ENCODE peak calls at places on chromosomes 16 and 17, in nine cellular contexts. One of them, this sample, is unnamed.

GRCh38 chr17:78803161-78803845 is 21.2 kb upstream of the CYTH1 start:
- DNase-seq in DND-41: no peak
- DNase-seq in cardiac fibroblast: no peak
- DNase-seq in tibial nerve: no peak
- DNase-seq in D721Med: no peak
- DNase-seq in WTC11: no peak
- DNase-seq in RWPE2: no peak
- DNase-seq in prostate gland: no peak
- DNase-seq in testis: no peak
- DNase-seq in this sample: no peak

GRCh38 chr16:85555549-85556455 is 57.3 kb upstream of the GSE1 start:
- DNase-seq in DND-41: peak
- DNase-seq in cardiac fibroblast: peak
- DNase-seq in tibial nerve: peak
- DNase-seq in D721Med: peak
- DNase-seq in WTC11: peak
- DNase-seq in RWPE2: peak
- DNase-seq in prostate gland: no peak
- DNase-seq in testis: peak
- DNase-seq in this sample: no peak

GRCh38 chr17:10624966-10625365 is 32.1 kb downstream of the MYH3 start:
- DNase-seq in DND-41: no peak
- DNase-seq in cardiac fibroblast: no peak
- DNase-seq in tibial nerve: no peak
- DNase-seq in D721Med: no peak
- DNase-seq in WTC11: no peak
- DNase-seq in RWPE2: no peak
- DNase-seq in prostate gland: no peak
- DNase-seq in testis: no peak
- DNase-seq in this sample: no peak

GRCh38 chr16:84930298-84931106 is 80.8 kb downstream of the ZDHHC7 start:
- DNase-seq in DND-41: no peak
- DNase-seq in cardiac fibroblast: no peak
- DNase-seq in tibial nerve: no peak
- DNase-seq in D721Med: no peak
- DNase-seq in WTC11: no peak
- DNase-seq in RWPE2: no peak
- DNase-seq in prostate gland: no peak
- DNase-seq in testis: no peak
- DNase-seq in this sample: no peak

GRCh38 chr16:23691483-23692189 is 12.9 kb downstream of the PLK1 start:
- DNase-seq in DND-41: no peak
- DNase-seq in cardiac fibroblast: peak
- DNase-seq in tibial nerve: no peak
- DNase-seq in D721Med: no peak
- DNase-seq in WTC11: no peak
- DNase-seq in RWPE2: no peak
- DNase-seq in prostate gland: no peak
- DNase-seq in testis: no peak
- DNase-seq in this sample: peak

GRCh38 chr17:71184716-71185115 is 936.1 kb upstream of the SOX9 start:
- DNase-seq in DND-41: no peak
- DNase-seq in cardiac fibroblast: no peak
- DNase-seq in tibial nerve: no peak
- DNase-seq in D721Med: no peak
- DNase-seq in WTC11: no peak
- DNase-seq in RWPE2: no peak
- DNase-seq in prostate gland: no peak
- DNase-seq in testis: no peak
- DNase-seq in this sample: no peak

GRCh38 chr16:30725465-30725792 is 22.8 kb upstream of the PHKG2 start:
- DNase-seq in DND-41: no peak
- DNase-seq in cardiac fibroblast: no peak
- DNase-seq in tibial nerve: no peak
- DNase-seq in D721Med: no peak
- DNase-seq in WTC11: no peak
- DNase-seq in RWPE2: no peak
- DNase-seq in prostate gland: no peak
- DNase-seq in testis: no peak
- DNase-seq in this sample: no peak

GRCh38 chr17:14205992-14206461 is 30.6 kb downstream of the CDRT15 start:
- DNase-seq in DND-41: no peak
- DNase-seq in cardiac fibroblast: no peak
- DNase-seq in tibial nerve: no peak
- DNase-seq in D721Med: no peak
- DNase-seq in WTC11: no peak
- DNase-seq in RWPE2: peak
- DNase-seq in prostate gland: peak
- DNase-seq in testis: no peak
- DNase-seq in this sample: no peak

GRCh38 chr17:67557921-67558320 is 159.8 kb upstream of the NOL11 start:
- DNase-seq in DND-41: no peak
- DNase-seq in cardiac fibroblast: peak
- DNase-seq in tibial nerve: no peak
- DNase-seq in D721Med: no peak
- DNase-seq in WTC11: no peak
- DNase-seq in RWPE2: no peak
- DNase-seq in prostate gland: no peak
- DNase-seq in testis: no peak
- DNase-seq in this sample: no peak

GRCh38 chr17:67555855-67556254 is 161.9 kb upstream of the NOL11 start:
- DNase-seq in DND-41: no peak
- DNase-seq in cardiac fibroblast: no peak
- DNase-seq in tibial nerve: no peak
- DNase-seq in D721Med: no peak
- DNase-seq in WTC11: no peak
- DNase-seq in RWPE2: no peak
- DNase-seq in prostate gland: no peak
- DNase-seq in testis: no peak
- DNase-seq in this sample: no peak

GRCh38 chr17:67558740-67559380 is 158.9 kb upstream of the NOL11 start:
- DNase-seq in DND-41: no peak
- DNase-seq in cardiac fibroblast: peak
- DNase-seq in tibial nerve: no peak
- DNase-seq in D721Med: no peak
- DNase-seq in WTC11: no peak
- DNase-seq in RWPE2: no peak
- DNase-seq in prostate gland: no peak
- DNase-seq in testis: no peak
- DNase-seq in this sample: no peak

GRCh38 chr17:67557052-67557845 is 160.5 kb upstream of the NOL11 start:
- DNase-seq in DND-41: no peak
- DNase-seq in cardiac fibroblast: no peak
- DNase-seq in tibial nerve: no peak
- DNase-seq in D721Med: no peak
- DNase-seq in WTC11: no peak
- DNase-seq in RWPE2: no peak
- DNase-seq in prostate gland: no peak
- DNase-seq in testis: no peak
- DNase-seq in this sample: no peak

DNA sequence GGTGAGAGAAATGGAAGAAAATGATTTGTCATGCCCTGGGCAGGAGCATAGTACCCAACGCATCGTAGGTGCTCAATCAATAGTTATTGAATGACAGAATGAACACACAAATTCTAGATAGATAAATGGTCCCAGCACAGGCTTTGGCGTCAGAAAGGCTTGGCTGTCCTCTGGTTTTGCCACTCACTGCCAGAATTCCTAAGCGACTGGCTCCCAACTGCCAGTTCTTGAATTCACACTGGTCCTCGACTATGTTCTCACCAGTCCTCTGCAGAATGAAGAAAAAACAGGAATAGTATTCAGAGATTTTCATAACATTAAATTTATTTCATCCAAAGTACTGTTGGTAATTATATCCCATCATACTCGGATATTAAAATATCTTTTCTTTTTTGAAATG is 163.1 kb upstream of the NOL11 start:
- DNase-seq in DND-41: no peak
- DNase-seq in cardiac fibroblast: no peak
- DNase-seq in tibial nerve: no peak
- DNase-seq in D721Med: no peak
- DNase-seq in WTC11: no peak
- DNase-seq in RWPE2: no peak
- DNase-seq in prostate gland: no peak
- DNase-seq in testis: no peak
- DNase-seq in this sample: no peak
- TF ChIP-seq CTCF in DND-41: no peak
- TF ChIP-seq CTCF in cardiac fibroblast: no peak
- TF ChIP-seq CTCF in tibial nerve: no peak
- TF ChIP-seq CTCF in D721Med: no peak
- TF ChIP-seq CTCF in WTC11: no peak
- TF ChIP-seq CTCF in RWPE2: no peak
- TF ChIP-seq CTCF in prostate gland: no peak
- TF ChIP-seq CTCF in testis: no peak
- TF ChIP-seq CTCF in this sample: no peak

GRCh38 chr16:67015317-67015731 is 13.6 kb upstream of the CBFB start:
- DNase-seq in DND-41: no peak
- DNase-seq in cardiac fibroblast: no peak
- DNase-seq in tibial nerve: no peak
- DNase-seq in D721Med: no peak
- DNase-seq in WTC11: no peak
- DNase-seq in RWPE2: peak
- DNase-seq in prostate gland: no peak
- DNase-seq in testis: peak
- DNase-seq in this sample: no peak

GRCh38 chr16:67014641-67015315 is 14.2 kb upstream of the CBFB start:
- DNase-seq in DND-41: no peak
- DNase-seq in cardiac fibroblast: no peak
- DNase-seq in tibial nerve: no peak
- DNase-seq in D721Med: no peak
- DNase-seq in WTC11: no peak
- DNase-seq in RWPE2: peak
- DNase-seq in prostate gland: no peak
- DNase-seq in testis: peak
- DNase-seq in this sample: no peak

GRCh38 chr16:67013238-67013822 is 15.6 kb upstream of the CBFB start:
- DNase-seq in DND-41: no peak
- DNase-seq in cardiac fibroblast: no peak
- DNase-seq in tibial nerve: no peak
- DNase-seq in D721Med: no peak
- DNase-seq in WTC11: no peak
- DNase-seq in RWPE2: no peak
- DNase-seq in prostate gland: no peak
- DNase-seq in testis: no peak
- DNase-seq in this sample: no peak

GRCh38 chr16:67016143-67016542 is 12.8 kb upstream of the CBFB start:
- DNase-seq in DND-41: no peak
- DNase-seq in cardiac fibroblast: no peak
- DNase-seq in tibial nerve: no peak
- DNase-seq in D721Med: no peak
- DNase-seq in WTC11: no peak
- DNase-seq in RWPE2: peak
- DNase-seq in prostate gland: no peak
- DNase-seq in testis: no peak
- DNase-seq in this sample: no peak

DNA sequence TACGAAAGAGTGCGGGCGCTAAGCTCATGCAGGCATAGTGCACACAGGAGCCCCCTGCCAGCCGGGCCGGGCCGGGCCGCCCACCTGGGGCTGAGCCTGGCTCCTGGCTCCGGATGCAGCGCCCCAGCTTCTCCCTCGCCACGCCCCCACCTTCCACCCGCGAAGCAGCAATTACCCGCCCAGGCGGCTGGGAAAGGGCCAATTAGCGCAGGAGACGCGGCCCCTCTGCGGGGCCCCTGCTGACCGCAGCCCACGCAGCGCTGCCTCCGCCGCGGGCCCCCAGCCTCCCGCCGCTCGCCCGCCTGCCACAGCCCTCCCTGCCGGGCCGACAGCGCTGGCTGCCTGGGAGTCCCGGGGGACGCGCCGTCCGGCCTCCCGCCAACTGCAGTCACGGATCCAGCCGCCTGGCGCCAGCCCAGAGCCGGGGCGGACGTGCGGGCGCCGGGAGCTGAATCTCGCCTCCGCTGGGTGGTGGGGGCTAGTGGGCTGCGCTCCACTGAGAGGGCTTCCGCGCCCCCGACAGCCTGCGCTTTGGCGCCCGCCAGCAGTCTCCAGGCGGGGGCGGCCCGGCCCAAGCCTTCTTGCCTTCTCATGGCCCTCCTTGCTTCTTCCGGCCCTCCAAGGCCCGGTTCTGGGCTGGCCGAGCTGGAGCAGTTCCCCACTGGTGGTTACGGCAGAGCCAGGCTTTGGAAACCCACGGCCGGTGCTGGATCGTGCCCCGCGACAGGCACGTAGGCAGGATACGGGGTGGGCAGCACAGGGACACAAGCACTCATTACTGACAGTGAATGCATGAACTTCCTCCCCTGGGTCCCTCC is 14.9 kb upstream of the CBFB start:
- DNase-seq in DND-41: peak
- DNase-seq in cardiac fibroblast: peak
- DNase-seq in tibial nerve: peak
- DNase-seq in D721Med: no peak
- DNase-seq in WTC11: peak
- DNase-seq in RWPE2: peak
- DNase-seq in prostate gland: peak
- DNase-seq in testis: peak
- DNase-seq in this sample: peak
- TF ChIP-seq CTCF in DND-41: peak
- TF ChIP-seq CTCF in cardiac fibroblast: no peak
- TF ChIP-seq CTCF in tibial nerve: peak
- TF ChIP-seq CTCF in D721Med: no peak
- TF ChIP-seq CTCF in WTC11: no peak
- TF ChIP-seq CTCF in RWPE2: no peak
- TF ChIP-seq CTCF in prostate gland: peak
- TF ChIP-seq CTCF in testis: no peak
- TF ChIP-seq CTCF in this sample: peak

DNA sequence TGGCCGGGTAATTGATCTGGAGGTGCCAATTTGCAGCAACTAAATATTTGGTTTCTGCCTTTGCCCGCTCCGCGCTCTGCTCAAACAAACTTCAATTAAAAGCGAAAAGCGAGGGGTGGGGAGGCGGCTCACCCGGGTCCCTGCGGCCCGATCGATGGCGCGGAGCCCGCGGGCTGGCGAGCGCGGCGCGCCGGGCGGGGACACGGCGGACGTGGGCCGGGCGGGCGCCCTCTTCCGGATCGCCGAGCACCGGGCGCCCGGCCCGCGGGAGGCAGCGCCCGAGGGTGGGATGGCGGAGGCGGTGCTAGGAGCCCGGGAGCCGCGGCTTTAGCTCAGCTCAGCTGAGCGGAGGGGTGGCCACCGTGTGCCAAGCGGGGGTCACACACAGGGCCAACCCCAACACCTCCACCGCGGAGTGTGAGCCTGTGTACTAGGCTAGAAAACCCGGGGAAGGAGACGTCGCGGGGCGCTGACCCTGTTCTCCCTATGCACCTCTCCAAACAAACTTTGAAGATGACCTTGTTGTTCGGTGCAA is 32.2 kb downstream of the DCAKD start:
- DNase-seq in DND-41: peak
- DNase-seq in cardiac fibroblast: no peak
- DNase-seq in tibial nerve: peak
- DNase-seq in D721Med: no peak
- DNase-seq in WTC11: no peak
- DNase-seq in RWPE2: no peak
- DNase-seq in prostate gland: no peak
- DNase-seq in testis: peak
- DNase-seq in this sample: no peak
- TF ChIP-seq CTCF in DND-41: peak
- TF ChIP-seq CTCF in cardiac fibroblast: peak
- TF ChIP-seq CTCF in tibial nerve: peak
- TF ChIP-seq CTCF in D721Med: peak
- TF ChIP-seq CTCF in WTC11: no peak
- TF ChIP-seq CTCF in RWPE2: peak
- TF ChIP-seq CTCF in prostate gland: peak
- TF ChIP-seq CTCF in testis: peak
- TF ChIP-seq CTCF in this sample: peak

GRCh38 chr16:57937861-57938260 is 33.1 kb downstream of the CNGB1 start:
- DNase-seq in DND-41: no peak
- DNase-seq in cardiac fibroblast: no peak
- DNase-seq in tibial nerve: no peak
- DNase-seq in D721Med: no peak
- DNase-seq in WTC11: no peak
- DNase-seq in RWPE2: no peak
- DNase-seq in prostate gland: no peak
- DNase-seq in testis: no peak
- DNase-seq in this sample: no peak

GRCh38 chr16:57938484-57938883 is 32.4 kb downstream of the CNGB1 start:
- DNase-seq in DND-41: no peak
- DNase-seq in cardiac fibroblast: no peak
- DNase-seq in tibial nerve: no peak
- DNase-seq in D721Med: no peak
- DNase-seq in WTC11: no peak
- DNase-seq in RWPE2: no peak
- DNase-seq in prostate gland: no peak
- DNase-seq in testis: no peak
- DNase-seq in this sample: no peak

GRCh38 chr16:57940382-57940966 is 30.5 kb downstream of the CNGB1 start:
- DNase-seq in DND-41: no peak
- DNase-seq in cardiac fibroblast: peak
- DNase-seq in tibial nerve: no peak
- DNase-seq in D721Med: no peak
- DNase-seq in WTC11: no peak
- DNase-seq in RWPE2: no peak
- DNase-seq in prostate gland: no peak
- DNase-seq in testis: no peak
- DNase-seq in this sample: no peak

GRCh38 chr16:57939872-57940224 is 31.1 kb downstream of the CNGB1 start:
- DNase-seq in DND-41: no peak
- DNase-seq in cardiac fibroblast: no peak
- DNase-seq in tibial nerve: no peak
- DNase-seq in D721Med: no peak
- DNase-seq in WTC11: no peak
- DNase-seq in RWPE2: no peak
- DNase-seq in prostate gland: no peak
- DNase-seq in testis: no peak
- DNase-seq in this sample: no peak

DNA sequence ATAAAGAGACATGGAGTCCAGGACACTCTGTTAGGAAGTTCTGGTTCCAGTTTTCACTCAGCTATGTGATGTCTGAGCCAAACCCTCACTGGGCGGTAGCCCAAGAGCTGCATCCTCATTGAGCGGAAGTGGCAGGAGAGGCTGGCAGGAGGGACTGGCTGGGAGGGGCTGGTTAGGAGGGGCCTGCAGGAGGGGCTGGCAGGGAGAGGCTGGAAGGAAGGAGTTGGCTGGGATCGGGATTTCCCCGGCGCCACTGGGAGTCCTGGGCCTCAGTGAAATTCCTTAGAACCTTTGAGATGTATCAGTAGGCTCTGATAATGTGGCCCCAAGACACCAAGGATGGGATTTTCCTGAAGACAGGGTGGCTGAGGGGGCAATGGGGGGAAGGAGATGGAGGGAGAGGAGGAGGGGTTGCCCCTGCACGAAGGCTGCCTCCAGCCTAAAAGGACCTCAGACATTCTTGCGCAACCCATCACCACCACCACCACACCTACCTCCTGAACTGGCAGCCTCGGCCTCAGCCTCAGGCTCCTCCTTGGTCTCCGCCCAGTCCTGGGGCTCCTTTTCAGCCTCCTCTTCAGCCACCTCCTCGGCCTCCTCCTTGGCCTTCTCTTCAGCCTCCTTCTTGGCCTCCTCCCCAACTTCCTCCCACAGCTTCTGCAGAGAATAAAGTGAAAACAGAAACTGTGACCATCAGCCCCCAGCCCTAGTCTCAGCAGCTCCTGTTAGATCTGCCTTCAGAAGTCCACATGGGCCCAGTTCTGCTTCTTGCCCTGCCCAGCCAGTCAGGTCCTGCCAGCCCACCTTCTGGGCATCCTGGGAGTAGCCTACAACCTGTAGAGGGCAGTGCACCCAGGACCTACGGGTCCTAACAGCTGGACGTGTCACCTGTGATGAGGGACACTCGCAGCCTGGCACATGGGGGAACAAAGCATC is 31.7 kb downstream of the CNGB1 start:
- DNase-seq in DND-41: no peak
- DNase-seq in cardiac fibroblast: peak
- DNase-seq in tibial nerve: peak
- DNase-seq in D721Med: no peak
- DNase-seq in WTC11: no peak
- DNase-seq in RWPE2: no peak
- DNase-seq in prostate gland: peak
- DNase-seq in testis: peak
- DNase-seq in this sample: peak
- TF ChIP-seq CTCF in DND-41: no peak
- TF ChIP-seq CTCF in cardiac fibroblast: peak
- TF ChIP-seq CTCF in tibial nerve: no peak
- TF ChIP-seq CTCF in D721Med: peak
- TF ChIP-seq CTCF in WTC11: no peak
- TF ChIP-seq CTCF in RWPE2: peak
- TF ChIP-seq CTCF in prostate gland: no peak
- TF ChIP-seq CTCF in testis: no peak
- TF ChIP-seq CTCF in this sample: peak